ENCODE peak calls at places on chromosomes 12 and 14, in ten cellular contexts. U, T, G, C, I, B, F, X, Y and W are unnamed samples.

GRCh38 chr14:99387880-99388279 is 92.8 kb downstream of the SETD3 start:
- DNase-seq in U (no peak), T (no peak), G (no peak), C (no peak), I (no peak), B (no peak), F (no peak), X (no peak), Y (no peak), W (no peak)

GRCh38 chr12:15130521-15130920 is 90.7 kb downstream of the RERG start:
- DNase-seq in U (no peak), T (no peak), G (no peak), C (no peak), I (no peak), B (no peak), F (no peak), X (no peak), Y (peak), W (no peak)

GRCh38 chr14:23008836-23009235 is 1.1 kb downstream of the C14orf93 start:
- DNase-seq in U (no peak), T (peak), G (no peak), C (peak), I (no peak), B (no peak), F (no peak), X (no peak), Y (peak), W (no peak)

GRCh38 chr14:22561661-22562579 is 27.1 kb downstream of the DAD1 start:
- DNase-seq in U (no peak), T (no peak), G (peak), C (peak), I (no peak), B (no peak), F (no peak), X (no peak), Y (no peak), W (no peak)

GRCh38 chr14:95226801-95227200 is 69.5 kb upstream of the DICER1 start:
- DNase-seq in U (no peak), T (no peak), G (no peak), C (no peak), I (no peak), B (no peak), F (no peak), X (no peak), Y (no peak), W (no peak)

GRCh38 chr12:47383942-47384341 is 304.2 kb upstream of the AMIGO2 start:
- DNase-seq in U (no peak), T (no peak), G (no peak), C (no peak), I (no peak), B (peak), F (no peak), X (no peak), Y (no peak), W (no peak)

GRCh38 chr14:32816588-32816987 is 122.1 kb upstream of the NPAS3 start:
- DNase-seq in U (no peak), T (no peak), G (no peak), C (no peak), I (no peak), B (no peak), F (no peak), X (no peak), Y (no peak), W (no peak)

GRCh38 chr12:69908208-69908607 is 83.2 kb downstream of the MYRFL start:
- DNase-seq in U (no peak), T (no peak), G (no peak), C (no peak), I (no peak), B (no peak), F (no peak), X (no peak), Y (no peak), W (no peak)

GRCh38 chr12:57735952-57736742 is 2.4 kb downstream of the AGAP2 start:
- DNase-seq in U (peak), T (peak), G (no peak), C (no peak), I (peak), B (peak), F (peak), X (peak), Y (no peak), W (peak)

GRCh38 chr14:65419593-65420252 is 7.2 kb downstream of the FUT8 start:
- DNase-seq in U (no peak), T (no peak), G (no peak), C (no peak), I (no peak), B (no peak), F (no peak), X (no peak), Y (no peak), W (no peak)

GRCh38 chr12:68899251-68899771 is 33.7 kb downstream of the CPM start:
- DNase-seq in U (peak), T (peak), G (no peak), C (no peak), I (no peak), B (peak), F (no peak), X (no peak), Y (peak), W (peak)

GRCh38 chr12:113476093-113476986 is 4.7 kb upstream of the LHX5 start:
- DNase-seq in U (no peak), T (no peak), G (no peak), C (no peak), I (peak), B (no peak), F (no peak), X (no peak), Y (no peak), W (no peak)

GRCh38 chr14:72604133-72604532 is 289.8 kb downstream of the DPF3 start:
- DNase-seq in U (no peak), T (no peak), G (no peak), C (no peak), I (no peak), B (no peak), F (no peak), X (no peak), Y (no peak), W (no peak)

GRCh38 chr12:39605996-39606395 is 13.6 kb downstream of the ABCD2 start:
- DNase-seq in U (no peak), T (no peak), G (no peak), C (no peak), I (no peak), B (no peak), F (no peak), X (no peak), Y (no peak), W (no peak)

GRCh38 chr12:106871477-106871876 is 84.2 kb upstream of the TMEM263 start:
- DNase-seq in U (no peak), T (no peak), G (no peak), C (no peak), I (peak), B (peak), F (no peak), X (no peak), Y (no peak), W (no peak)

GRCh38 chr12:47222592-47222959 is 142.8 kb upstream of the AMIGO2 start:
- DNase-seq in U (no peak), T (no peak), G (no peak), C (no peak), I (no peak), B (no peak), F (no peak), X (no peak), Y (no peak), W (no peak)

GRCh38 chr12:84912191-84913142 is at the start of gene SLC6A15:
- DNase-seq in U (peak), T (peak), G (peak), C (peak), I (peak), B (peak), F (peak), X (peak), Y (peak), W (no peak)

GRCh38 chr12:114547636-114548035 is 136.3 kb downstream of the TBX3 start:
- DNase-seq in U (no peak), T (no peak), G (no peak), C (no peak), I (no peak), B (no peak), F (no peak), X (no peak), Y (no peak), W (no peak)

GRCh38 chr12:62530596-62530995 is 64.0 kb downstream of the MON2 start:
- DNase-seq in U (no peak), T (no peak), G (no peak), C (no peak), I (no peak), B (peak), F (no peak), X (no peak), Y (peak), W (no peak)

GRCh38 chr14:68520637-68521556 is 272.0 kb downstream of the ZFP36L1 start:
- DNase-seq in U (no peak), T (peak), G (no peak), C (no peak), I (no peak), B (no peak), F (no peak), X (no peak), Y (no peak), W (peak)

GRCh38 chr12:85627584-85627983 is 208.6 kb downstream of the RASSF9 start:
- DNase-seq in U (no peak), T (no peak), G (no peak), C (no peak), I (no peak), B (peak), F (no peak), X (no peak), Y (peak), W (no peak)

GRCh38 chr14:103718572-103718971 is 3.0 kb downstream of the ZFYVE21 start:
- DNase-seq in U (no peak), T (no peak), G (no peak), C (no peak), I (no peak), B (peak), F (no peak), X (no peak), Y (no peak), W (no peak)

GRCh38 chr14:77641534-77642341 is 25.3 kb upstream of the SPTLC2 start:
- DNase-seq in U (peak), T (no peak), G (peak), C (peak), I (no peak), B (peak), F (no peak), X (no peak), Y (no peak), W (peak)

GRCh38 chr14:90574640-90575131 is 177.9 kb downstream of the CALM1 start:
- DNase-seq in U (peak), T (no peak), G (no peak), C (no peak), I (no peak), B (no peak), F (no peak), X (no peak), Y (no peak), W (no peak)

DNA sequence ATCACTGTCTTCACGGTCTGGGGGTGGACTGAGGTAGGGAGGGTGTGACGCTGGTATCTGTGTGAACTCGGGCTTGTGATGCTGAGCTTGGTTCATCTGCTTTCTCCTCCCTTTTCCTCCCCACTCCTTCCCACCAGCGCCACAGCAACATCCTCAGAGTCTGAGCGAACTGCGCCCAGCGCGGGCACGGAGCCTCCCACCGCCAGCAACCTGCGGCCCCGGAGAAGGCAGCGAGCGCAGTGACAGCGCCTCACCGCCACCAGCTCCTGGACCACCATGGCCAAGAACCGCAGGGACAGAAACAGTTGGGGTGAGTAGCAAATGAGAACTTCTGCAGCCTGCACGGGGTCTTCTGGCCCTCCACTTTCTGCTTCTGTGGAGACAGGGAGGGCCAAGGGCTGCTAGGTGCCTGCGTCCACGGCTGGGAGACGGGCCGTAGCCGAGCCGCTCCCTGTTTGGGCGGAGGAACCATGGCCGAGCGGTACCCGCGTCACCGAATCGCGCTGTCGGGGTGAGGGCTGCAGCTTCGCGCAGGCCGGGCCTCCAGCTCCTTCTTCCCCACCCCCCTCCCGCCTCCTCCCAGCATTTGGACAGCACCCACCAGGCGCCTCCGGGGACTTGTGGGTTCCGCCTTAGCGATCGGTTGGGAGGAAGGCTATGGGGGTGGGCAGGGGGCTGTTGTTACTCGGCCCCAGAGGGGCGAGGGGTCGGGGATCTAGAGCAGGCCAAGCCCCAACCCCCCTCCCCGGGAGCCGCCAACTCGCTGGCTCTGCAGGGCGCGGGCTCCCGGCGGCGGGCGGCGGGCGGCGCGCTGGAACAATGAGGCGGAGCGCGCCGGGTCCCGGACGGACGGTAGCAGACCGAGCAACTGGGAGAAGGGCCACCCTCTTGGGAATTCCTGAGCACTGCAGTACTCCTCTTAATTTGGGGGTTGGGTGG is at the start of gene ATL1:
- DNase-seq in U (peak), T (peak), G (peak), C (peak), I (peak), B (peak), F (peak), X (peak), Y (no peak), W (peak)
- TF ChIP-seq CTCF in U (no peak), T (no peak), G (no peak), C (no peak), I (no peak), B (no peak), F (no peak), X (no peak), Y (no peak), W (no peak)

DNA sequence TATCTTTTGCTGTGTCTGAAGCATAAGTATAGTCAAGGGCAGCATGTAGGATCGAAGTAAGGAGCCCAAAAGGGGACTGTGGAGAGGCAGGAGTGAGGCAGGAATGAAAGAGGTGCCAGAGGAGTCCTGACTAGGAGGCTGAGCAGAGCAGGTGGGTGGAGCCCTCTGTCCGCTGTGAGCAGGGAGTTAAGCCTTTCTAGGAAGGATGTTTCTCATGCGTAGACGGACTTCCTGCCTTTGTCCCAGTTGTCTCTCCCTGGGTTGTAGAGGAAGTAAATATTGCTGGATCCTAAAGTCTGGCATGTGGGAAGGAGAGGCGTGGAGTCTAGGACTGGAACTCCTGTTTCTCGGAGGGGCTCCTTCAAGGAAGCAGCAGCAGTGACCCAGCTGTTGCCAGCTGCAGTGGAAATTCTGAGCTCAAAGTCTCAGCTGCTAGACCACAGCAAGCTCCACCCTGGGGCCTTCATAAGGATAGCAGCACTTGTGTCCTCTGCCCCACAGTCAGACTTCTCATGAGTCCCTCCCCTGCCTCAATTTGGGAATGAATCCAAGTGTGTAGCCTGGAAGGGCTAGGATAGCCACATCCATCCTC is 44.0 kb downstream of the RBMS2 start:
- DNase-seq in U (peak), T (peak), G (peak), C (peak), I (peak), B (peak), F (peak), X (no peak), Y (peak), W (no peak)
- TF ChIP-seq CTCF in U (peak), T (no peak), G (no peak), C (no peak), I (no peak), B (no peak), F (no peak), X (no peak), Y (no peak), W (no peak)

GRCh38 chr12:124369055-124369900 is 74.4 kb downstream of the RFLNA start:
- DNase-seq in U (peak), T (peak), G (no peak), C (no peak), I (no peak), B (peak), F (no peak), X (no peak), Y (no peak), W (peak)
- TF ChIP-seq CTCF in U (peak), T (no peak), G (no peak), C (no peak), I (no peak), B (peak), F (no peak), X (no peak), Y (peak), W (peak)

DNA sequence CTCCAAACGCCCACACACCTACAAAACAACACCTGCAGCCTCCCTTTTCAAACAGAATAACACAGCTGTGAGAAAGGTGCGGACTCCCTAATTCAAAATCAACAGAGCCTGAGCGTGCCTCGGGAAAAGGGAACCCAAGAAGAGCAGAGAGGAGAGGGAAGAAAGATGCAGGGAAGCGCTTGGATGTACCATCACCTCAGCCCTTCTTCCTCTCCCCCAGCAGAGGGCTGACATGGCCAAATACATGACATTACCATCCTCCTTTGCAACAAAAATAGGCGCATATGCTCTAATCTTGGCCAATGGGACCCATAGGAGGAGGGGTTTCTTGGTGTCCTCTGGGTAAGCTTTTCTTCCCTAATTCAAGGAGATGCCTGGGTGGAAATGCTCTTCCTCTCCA is 78.0 kb downstream of the CPSF2 start:
- DNase-seq in U (no peak), T (no peak), G (no peak), C (no peak), I (no peak), B (no peak), F (no peak), X (no peak), Y (no peak), W (no peak)
- TF ChIP-seq CTCF in U (no peak), T (no peak), G (no peak), C (peak), I (peak), B (no peak), F (no peak), X (no peak), Y (peak), W (no peak)

DNA sequence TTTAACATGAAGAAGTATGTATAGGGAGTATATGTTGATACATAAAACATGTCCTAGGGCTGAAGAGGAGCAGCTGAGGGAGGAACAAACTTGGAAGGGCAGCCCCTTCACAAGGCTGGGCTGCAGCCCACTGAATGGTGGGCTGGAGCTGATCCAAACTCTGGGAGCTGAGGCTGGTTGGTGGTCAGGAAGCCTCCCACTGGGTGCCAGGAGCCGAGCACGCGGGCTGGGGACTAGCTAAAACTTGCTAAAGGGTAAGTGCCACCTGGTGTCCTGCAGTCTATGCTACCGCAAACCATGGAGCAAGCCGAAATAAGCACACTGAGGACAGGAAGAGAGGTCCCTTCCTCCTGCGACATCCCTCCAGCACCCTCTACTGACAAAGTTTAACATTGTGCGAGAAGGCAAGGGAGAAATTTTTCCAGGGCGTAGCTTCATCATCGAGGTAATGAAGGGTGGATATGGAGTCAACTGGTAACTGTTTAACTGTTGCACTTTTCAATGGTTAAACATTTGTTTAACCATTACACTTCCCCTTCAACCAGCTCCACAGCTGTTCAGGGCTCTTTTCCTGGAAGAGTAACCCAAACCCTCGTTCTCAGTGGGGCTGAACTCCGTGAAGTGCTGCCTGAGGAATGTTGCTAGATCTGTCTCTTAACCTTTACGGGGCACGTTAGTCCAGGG is 42.2 kb downstream of the EGLN3 start:
- DNase-seq in U (no peak), T (peak), G (no peak), C (peak), I (no peak), B (no peak), F (no peak), X (no peak), Y (no peak), W (no peak)
- TF ChIP-seq CTCF in U (no peak), T (peak), G (no peak), C (no peak), I (no peak), B (no peak), F (no peak), X (no peak), Y (peak), W (no peak)

GRCh38 chr12:112191840-112192321 is 66.5 kb downstream of the TRAFD1 start:
- DNase-seq in U (no peak), T (no peak), G (no peak), C (no peak), I (no peak), B (peak), F (no peak), X (no peak), Y (no peak), W (no peak)

GRCh38 chr12:112192475-112192874 is 67.1 kb downstream of the TRAFD1 start:
- DNase-seq in U (no peak), T (no peak), G (no peak), C (no peak), I (no peak), B (no peak), F (no peak), X (no peak), Y (no peak), W (no peak)

GRCh38 chr12:112191201-112191600 is 65.8 kb downstream of the TRAFD1 start:
- DNase-seq in U (no peak), T (no peak), G (no peak), C (no peak), I (no peak), B (no peak), F (no peak), X (no peak), Y (no peak), W (no peak)

GRCh38 chr12:112188130-112188830 is 62.9 kb downstream of the TRAFD1 start:
- DNase-seq in U (no peak), T (no peak), G (no peak), C (no peak), I (no peak), B (no peak), F (no peak), X (no peak), Y (no peak), W (no peak)

GRCh38 chr12:112190626-112191025 is 65.3 kb downstream of the TRAFD1 start:
- DNase-seq in U (no peak), T (no peak), G (no peak), C (no peak), I (no peak), B (no peak), F (no peak), X (no peak), Y (no peak), W (peak)
- TF ChIP-seq CTCF in U (no peak), T (no peak), G (no peak), C (no peak), I (no peak), B (no peak), F (no peak), X (no peak), Y (no peak), W (no peak)

DNA sequence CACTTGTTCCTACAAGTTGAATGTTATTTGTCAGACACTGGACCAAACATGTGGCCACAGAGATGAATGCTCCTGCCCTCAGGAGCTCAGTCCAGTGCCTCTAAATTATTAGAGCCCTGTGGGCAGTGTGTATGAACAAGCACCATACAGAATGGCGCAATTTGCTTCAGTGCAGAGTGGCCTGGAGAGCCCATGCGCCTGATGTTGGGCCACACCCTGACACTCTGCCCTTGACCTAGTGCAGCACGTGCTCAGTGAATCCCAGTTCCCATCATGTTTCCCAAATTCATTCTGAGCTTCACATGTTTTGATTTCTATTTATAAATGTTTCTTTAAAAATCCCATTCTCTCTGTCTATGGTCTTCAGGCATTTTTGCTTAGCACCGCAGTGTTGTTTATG is 116.8 kb downstream of the PRMT8 start:
- DNase-seq in U (no peak), T (no peak), G (no peak), C (no peak), I (no peak), B (no peak), F (no peak), X (no peak), Y (no peak), W (no peak)
- TF ChIP-seq CTCF in U (no peak), T (no peak), G (no peak), C (no peak), I (no peak), B (no peak), F (no peak), X (no peak), Y (no peak), W (no peak)